ENCODE peak calls at places on chromosomes 12 and 14, in eight cellular contexts. W is tibial artery, I is HCT116, A is Caco-2, T is HepG2, V is esophagus muscularis mucosa, D is pancreas, U is vagina. C is an unnamed sample.

GRCh38 chr12:33267641-33268040 is 172.0 kb downstream of the SYT10 start:
- DNase-seq in W (no peak), I (no peak), A (peak; percentile 47), T (no peak), V (no peak), D (no peak), U (no peak), C (no peak)

GRCh38 chr12:28780096-28780495 is 369.0 kb upstream of the FAR2 start:
- DNase-seq in W (no peak), I (no peak), A (no peak), T (peak; percentile 12), V (no peak), D (no peak), U (no peak), C (no peak)

GRCh38 chr14:34364201-34364600 is 97.8 kb downstream of the SPTSSA start:
- DNase-seq in W (no peak), I (no peak), A (no peak), T (no peak), V (no peak), D (no peak), U (no peak), C (no peak)

GRCh38 chr14:101469382-101470251 is 91.7 kb upstream of the DIO3 start:
- DNase-seq in W (no peak), I (no peak), A (no peak), T (no peak), V (no peak), D (no peak), U (peak; percentile 92), C (no peak)

GRCh38 chr12:69052613-69053408 is 119.8 kb upstream of the CPM start:
- DNase-seq in W (no peak), I (peak; percentile 24), A (peak; percentile 52), T (peak; percentile 91), V (no peak), D (peak; percentile 53), U (no peak), C (peak; percentile 40)

GRCh38 chr12:46342562-46343033 is 30.0 kb downstream of the SLC38A2 start:
- DNase-seq in W (no peak), I (peak; percentile 56), A (peak; percentile 63), T (peak; percentile 64), V (no peak), D (peak; percentile 12), U (no peak), C (no peak)

GRCh38 chr14:32426596-32427408 is 97.7 kb downstream of the AKAP6 start:
- DNase-seq in W (no peak), I (no peak), A (no peak), T (no peak), V (no peak), D (no peak), U (no peak), C (no peak)

GRCh38 chr14:24883571-24883970 is 166.4 kb downstream of the STXBP6 start:
- DNase-seq in W (no peak), I (no peak), A (no peak), T (no peak), V (no peak), D (no peak), U (no peak), C (no peak)

GRCh38 chr12:85260904-85261303 is 19.1 kb upstream of the ALX1 start:
- DNase-seq in W (no peak), I (no peak), A (no peak), T (no peak), V (no peak), D (no peak), U (no peak), C (no peak)

GRCh38 chr12:1594045-1594294 is 411 bp downstream of the FBXL14 start:
- DNase-seq in W (peak; percentile 59), I (no peak), A (no peak), T (no peak), V (no peak), D (peak; percentile 70), U (no peak), C (no peak)

GRCh38 chr12:100668939-100669536 is 95.6 kb downstream of the GAS2L3 start:
- DNase-seq in W (peak; percentile 50), I (peak; percentile 66), A (peak; percentile 83), T (peak; percentile 66), V (no peak), D (peak; percentile 55), U (no peak), C (peak; percentile 70)

GRCh38 chr12:124698211-124698997 is 131.0 kb upstream of the NCOR2 start:
- DNase-seq in W (no peak), I (no peak), A (no peak), T (no peak), V (no peak), D (no peak), U (no peak), C (no peak)

GRCh38 chr14:34931206-34931605 is 51.6 kb upstream of the SRP54 start:
- DNase-seq in W (no peak), I (no peak), A (no peak), T (no peak), V (no peak), D (no peak), U (no peak), C (no peak)

GRCh38 chr12:21910642-21911041 is 30.6 kb downstream of the ABCC9 start:
- DNase-seq in W (no peak), I (no peak), A (no peak), T (no peak), V (no peak), D (no peak), U (no peak), C (no peak)

GRCh38 chr14:52272375-52272774 is 4.9 kb downstream of the PTGDR start:
- DNase-seq in W (no peak), I (peak; percentile 29), A (peak; percentile 23), T (no peak), V (no peak), D (no peak), U (no peak), C (no peak)

GRCh38 chr12:76143343-76144252 is 59.1 kb upstream of the NAP1L1 start:
- DNase-seq in W (no peak), I (no peak), A (no peak), T (no peak), V (no peak), D (no peak), U (no peak), C (no peak)

GRCh38 chr14:81269100-81269978 is 48.6 kb upstream of the GTF2A1 start:
- DNase-seq in W (no peak), I (peak; percentile 56), A (peak; percentile 69), T (peak; percentile 70), V (no peak), D (peak; percentile 29), U (no peak), C (no peak)

DNA sequence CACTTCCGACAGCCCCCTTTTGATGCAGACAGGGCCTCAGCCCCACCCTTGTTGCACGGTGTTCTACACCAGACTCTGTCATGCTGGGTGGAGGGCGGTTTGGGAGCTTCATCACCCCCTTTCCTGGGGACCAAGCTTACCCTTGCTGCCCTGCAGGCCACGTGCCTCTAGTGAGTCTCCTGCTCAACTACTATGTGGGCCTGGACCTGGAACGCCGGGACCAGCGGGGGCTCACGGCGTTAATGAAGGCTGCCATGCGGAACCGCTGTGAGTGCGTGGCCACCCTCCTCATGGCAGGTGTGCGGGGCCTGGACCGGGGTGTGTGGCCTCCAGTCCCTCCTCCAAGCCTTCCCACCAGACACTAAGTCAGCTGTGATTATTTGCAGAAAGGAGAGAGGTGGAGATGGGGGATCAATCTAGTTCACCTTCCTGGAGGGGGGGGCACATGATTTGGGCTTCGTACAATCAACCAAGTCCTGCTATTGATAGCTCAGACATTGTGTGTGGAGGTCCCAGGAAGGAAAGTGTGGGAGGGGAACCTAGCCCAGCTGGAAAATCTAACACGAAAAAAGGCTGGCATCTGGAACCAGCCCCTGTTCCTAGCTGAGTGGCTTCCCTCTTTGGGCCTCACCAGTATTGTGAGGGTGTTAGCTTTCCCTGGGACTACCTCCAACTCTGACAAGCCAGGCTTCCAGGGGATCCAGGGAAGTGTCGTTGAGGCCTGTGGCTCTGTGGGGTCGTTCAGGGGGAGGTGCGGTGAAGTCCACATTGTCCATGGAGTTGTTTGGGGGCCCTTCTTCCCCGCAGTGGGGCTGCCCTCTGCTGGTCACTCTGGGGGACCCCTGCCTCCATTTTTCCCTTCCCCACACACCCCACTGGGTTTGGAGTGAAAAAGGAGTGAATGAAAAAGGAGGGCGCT is 1.6 kb downstream of the ANKRD33 start:
- DNase-seq in W (no peak), I (no peak), A (no peak), T (no peak), V (no peak), D (no peak), U (no peak), C (no peak)
- TF ChIP-seq CTCF in W (no peak), I (peak; percentile 32), A (peak; percentile 52), T (peak; percentile 42), V (no peak), D (no peak), U (no peak), C (no peak)

DNA sequence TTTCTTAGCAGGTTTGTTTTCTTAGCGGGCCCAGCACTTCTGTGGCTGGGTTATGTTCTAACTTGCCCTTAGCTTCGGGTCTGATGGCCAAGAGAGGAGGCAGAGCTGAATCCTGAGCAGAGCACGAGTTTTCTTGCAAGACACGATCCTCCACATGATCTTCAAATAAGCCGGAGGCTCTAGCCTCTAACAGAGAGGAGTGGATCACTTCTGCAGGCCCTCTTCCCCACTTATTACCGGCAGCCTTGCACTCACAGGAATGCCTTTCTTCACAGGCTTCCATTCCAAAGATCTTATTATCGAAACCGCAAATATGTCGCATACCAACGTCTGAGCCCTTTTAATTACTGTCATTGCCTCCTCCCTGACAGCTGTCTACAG is 79.5 kb downstream of the SINHCAF start:
- DNase-seq in W (no peak), I (no peak), A (no peak), T (no peak), V (peak; percentile 53), D (no peak), U (no peak), C (no peak)
- H3K9me3 ChIP-seq in W (no peaks in the 10 kb centered on the region), I (no peaks in the 10 kb centered on the region), A (no peaks in the 10 kb centered on the region), T (no peaks in the 10 kb centered on the region), V (no peaks in the 10 kb centered on the region), D (no peaks in the 10 kb centered on the region), U (no peaks in the 10 kb centered on the region), C (no peaks in the 10 kb centered on the region)

DNA sequence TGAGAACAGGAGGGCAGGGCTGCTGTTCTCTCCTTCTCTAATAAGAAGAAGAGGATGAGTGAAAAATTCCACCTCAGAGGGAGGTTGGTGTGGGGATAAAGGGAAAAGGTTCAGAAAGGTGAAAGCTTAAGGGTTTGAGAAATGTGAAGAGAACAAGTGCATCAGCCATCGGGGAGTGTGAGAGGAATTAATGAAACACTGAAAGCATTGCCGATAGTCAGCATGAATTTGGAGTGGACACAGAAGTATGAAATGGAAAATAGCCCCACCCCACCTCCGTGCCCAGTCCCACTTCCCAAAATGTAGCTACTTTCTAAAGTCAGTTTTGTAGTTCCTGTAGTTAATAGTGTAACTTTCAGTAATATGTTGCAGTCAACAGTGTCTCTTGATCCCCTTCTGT is 33.4 kb downstream of the DIP2B start:
- DNase-seq in W (peak; percentile 26), I (no peak), A (no peak), T (no peak), V (no peak), D (no peak), U (no peak), C (no peak)
- H3K4me3 ChIP-seq in W (no peak overlapping the region), I (peak overlapping the region; percentile 41), A (no peak overlapping the region), T (no peak overlapping the region), V (no peak overlapping the region), D (no peak overlapping the region), U (no peak overlapping the region), C (no peak overlapping the region)

DNA sequence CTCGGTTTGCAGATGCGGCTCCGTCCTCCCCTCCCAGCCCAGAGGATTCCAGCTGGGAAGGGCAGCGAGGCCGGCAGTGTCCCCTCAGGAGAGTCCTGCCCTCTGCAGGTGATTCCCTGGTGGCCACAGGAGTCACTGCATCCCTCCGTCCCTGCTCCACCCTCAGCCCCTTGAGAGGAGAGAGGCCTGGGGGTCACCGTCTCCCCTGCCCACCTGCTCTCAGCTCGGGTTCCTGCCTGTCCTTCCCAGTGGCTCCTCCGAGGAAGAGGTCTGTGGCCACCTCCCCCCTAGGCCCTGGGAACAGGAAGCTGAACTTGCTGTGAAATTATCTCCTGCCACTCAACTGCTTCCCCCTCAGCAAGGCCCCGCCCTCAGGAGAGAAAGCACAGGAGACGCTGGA is 12.9 kb upstream of the GALNT9 start:
- DNase-seq in W (no peak), I (no peak), A (peak; percentile 31), T (peak; percentile 20), V (no peak), D (no peak), U (no peak), C (no peak)
- TF ChIP-seq CTCF in W (no peak), I (peak; percentile 68), A (peak; percentile 14), T (peak; percentile 53), V (no peak), D (no peak), U (no peak), C (no peak)